ENCODE peak calls at places on chromosomes 12 and 14, in seven cellular contexts. One of them, this sample, is unnamed.

GRCh38 chr14:56027916-56028637 is 90.1 kb upstream of the PELI2 start:
- DNase-seq in Caki2: no peak
- DNase-seq in foreskin fibroblast: no peak
- DNase-seq in choroid plexus epithelial cell: no peak
- DNase-seq in AG08396: no peak
- DNase-seq in NCI-H524: no peak
- DNase-seq in memory B cell: no peak
- DNase-seq in this sample: no peak

GRCh38 chr14:70188608-70189540 is at the start of gene SLC8A3:
- DNase-seq in Caki2: peak
- DNase-seq in foreskin fibroblast: peak
- DNase-seq in choroid plexus epithelial cell: peak
- DNase-seq in AG08396: peak
- DNase-seq in NCI-H524: peak
- DNase-seq in memory B cell: peak
- DNase-seq in this sample: peak

GRCh38 chr12:67355428-67356385 is 86.5 kb downstream of the CAND1 start:
- DNase-seq in Caki2: peak
- DNase-seq in foreskin fibroblast: peak
- DNase-seq in choroid plexus epithelial cell: peak
- DNase-seq in AG08396: peak
- DNase-seq in NCI-H524: peak
- DNase-seq in memory B cell: peak
- DNase-seq in this sample: no peak

GRCh38 chr12:116661341-116661740 is 76.5 kb downstream of the SPRING1 start:
- DNase-seq in Caki2: no peak
- DNase-seq in foreskin fibroblast: no peak
- DNase-seq in choroid plexus epithelial cell: no peak
- DNase-seq in AG08396: no peak
- DNase-seq in NCI-H524: no peak
- DNase-seq in memory B cell: no peak
- DNase-seq in this sample: no peak

GRCh38 chr14:59407246-59407615 is 57.9 kb downstream of the GPR135 start:
- DNase-seq in Caki2: no peak
- DNase-seq in foreskin fibroblast: peak
- DNase-seq in choroid plexus epithelial cell: peak
- DNase-seq in AG08396: peak
- DNase-seq in NCI-H524: no peak
- DNase-seq in memory B cell: no peak
- DNase-seq in this sample: no peak

GRCh38 chr12:100554608-100555077 is 18.8 kb upstream of the GAS2L3 start:
- DNase-seq in Caki2: peak
- DNase-seq in foreskin fibroblast: peak
- DNase-seq in choroid plexus epithelial cell: peak
- DNase-seq in AG08396: peak
- DNase-seq in NCI-H524: peak
- DNase-seq in memory B cell: no peak
- DNase-seq in this sample: peak

GRCh38 chr14:99590746-99591555 is 13.1 kb downstream of the CCDC85C start:
- DNase-seq in Caki2: peak
- DNase-seq in foreskin fibroblast: no peak
- DNase-seq in choroid plexus epithelial cell: peak
- DNase-seq in AG08396: peak
- DNase-seq in NCI-H524: no peak
- DNase-seq in memory B cell: no peak
- DNase-seq in this sample: no peak

GRCh38 chr14:73245401-73246325 is 8.4 kb downstream of the PAPLN start:
- DNase-seq in Caki2: no peak
- DNase-seq in foreskin fibroblast: peak
- DNase-seq in choroid plexus epithelial cell: peak
- DNase-seq in AG08396: peak
- DNase-seq in NCI-H524: peak
- DNase-seq in memory B cell: peak
- DNase-seq in this sample: peak

GRCh38 chr12:12095016-12095415 is 24.3 kb downstream of the BCL2L14 start:
- DNase-seq in Caki2: no peak
- DNase-seq in foreskin fibroblast: no peak
- DNase-seq in choroid plexus epithelial cell: peak
- DNase-seq in AG08396: no peak
- DNase-seq in NCI-H524: no peak
- DNase-seq in memory B cell: no peak
- DNase-seq in this sample: no peak

GRCh38 chr14:50366115-50366514 is 30.6 kb downstream of the CDKL1 start:
- DNase-seq in Caki2: no peak
- DNase-seq in foreskin fibroblast: peak
- DNase-seq in choroid plexus epithelial cell: no peak
- DNase-seq in AG08396: peak
- DNase-seq in NCI-H524: no peak
- DNase-seq in memory B cell: no peak
- DNase-seq in this sample: no peak

GRCh38 chr12:58364389-58365086 is 423.2 kb downstream of the ATP23 start:
- DNase-seq in Caki2: peak
- DNase-seq in foreskin fibroblast: peak
- DNase-seq in choroid plexus epithelial cell: peak
- DNase-seq in AG08396: peak
- DNase-seq in NCI-H524: no peak
- DNase-seq in memory B cell: no peak
- DNase-seq in this sample: no peak

GRCh38 chr12:107349008-107349747 is 255.8 kb upstream of the CRY1 start:
- DNase-seq in Caki2: peak
- DNase-seq in foreskin fibroblast: peak
- DNase-seq in choroid plexus epithelial cell: peak
- DNase-seq in AG08396: peak
- DNase-seq in NCI-H524: peak
- DNase-seq in memory B cell: no peak
- DNase-seq in this sample: no peak

GRCh38 chr12:29794869-29795268 is 11.1 kb upstream of the TMTC1 start:
- DNase-seq in Caki2: no peak
- DNase-seq in foreskin fibroblast: no peak
- DNase-seq in choroid plexus epithelial cell: no peak
- DNase-seq in AG08396: no peak
- DNase-seq in NCI-H524: no peak
- DNase-seq in memory B cell: no peak
- DNase-seq in this sample: no peak

GRCh38 chr12:97267803-97268202 is 194.8 kb upstream of the RMST start:
- DNase-seq in Caki2: no peak
- DNase-seq in foreskin fibroblast: no peak
- DNase-seq in choroid plexus epithelial cell: no peak
- DNase-seq in AG08396: no peak
- DNase-seq in NCI-H524: no peak
- DNase-seq in memory B cell: no peak
- DNase-seq in this sample: no peak

GRCh38 chr12:41103614-41104013 is 84.5 kb upstream of the PDZRN4 start:
- DNase-seq in Caki2: no peak
- DNase-seq in foreskin fibroblast: no peak
- DNase-seq in choroid plexus epithelial cell: no peak
- DNase-seq in AG08396: no peak
- DNase-seq in NCI-H524: no peak
- DNase-seq in memory B cell: no peak
- DNase-seq in this sample: no peak

GRCh38 chr12:116353958-116354357 is 76.5 kb upstream of the MED13L start:
- DNase-seq in Caki2: no peak
- DNase-seq in foreskin fibroblast: no peak
- DNase-seq in choroid plexus epithelial cell: no peak
- DNase-seq in AG08396: no peak
- DNase-seq in NCI-H524: no peak
- DNase-seq in memory B cell: no peak
- DNase-seq in this sample: no peak

GRCh38 chr14:73743431-73743931 is 29.3 kb upstream of the PNMA1 start:
- DNase-seq in Caki2: no peak
- DNase-seq in foreskin fibroblast: no peak
- DNase-seq in choroid plexus epithelial cell: no peak
- DNase-seq in AG08396: no peak
- DNase-seq in NCI-H524: no peak
- DNase-seq in memory B cell: no peak
- DNase-seq in this sample: no peak

GRCh38 chr14:81655423-81656314 is 122.0 kb upstream of the SEL1L start:
- DNase-seq in Caki2: no peak
- DNase-seq in foreskin fibroblast: no peak
- DNase-seq in choroid plexus epithelial cell: no peak
- DNase-seq in AG08396: no peak
- DNase-seq in NCI-H524: no peak
- DNase-seq in memory B cell: no peak
- DNase-seq in this sample: no peak

GRCh38 chr14:53441789-53442188 is 288.7 kb upstream of the DDHD1 start:
- DNase-seq in Caki2: no peak
- DNase-seq in foreskin fibroblast: no peak
- DNase-seq in choroid plexus epithelial cell: no peak
- DNase-seq in AG08396: no peak
- DNase-seq in NCI-H524: no peak
- DNase-seq in memory B cell: no peak
- DNase-seq in this sample: no peak

GRCh38 chr14:49673586-49673985 is 14.4 kb downstream of the POLE2 start:
- DNase-seq in Caki2: no peak
- DNase-seq in foreskin fibroblast: no peak
- DNase-seq in choroid plexus epithelial cell: no peak
- DNase-seq in AG08396: no peak
- DNase-seq in NCI-H524: no peak
- DNase-seq in memory B cell: no peak
- DNase-seq in this sample: no peak

GRCh38 chr14:105281354-105282097 is 19.3 kb downstream of the BRF1 start:
- DNase-seq in Caki2: peak
- DNase-seq in foreskin fibroblast: peak
- DNase-seq in choroid plexus epithelial cell: peak
- DNase-seq in AG08396: peak
- DNase-seq in NCI-H524: peak
- DNase-seq in memory B cell: no peak
- DNase-seq in this sample: no peak

GRCh38 chr14:67564236-67564635 is 31.1 kb downstream of the PLEKHH1 start:
- DNase-seq in Caki2: peak
- DNase-seq in foreskin fibroblast: no peak
- DNase-seq in choroid plexus epithelial cell: no peak
- DNase-seq in AG08396: no peak
- DNase-seq in NCI-H524: no peak
- DNase-seq in memory B cell: no peak
- DNase-seq in this sample: no peak

GRCh38 chr14:20798318-20798717 is 4.3 kb downstream of the RNASE1 start:
- DNase-seq in Caki2: no peak
- DNase-seq in foreskin fibroblast: no peak
- DNase-seq in choroid plexus epithelial cell: no peak
- DNase-seq in AG08396: no peak
- DNase-seq in NCI-H524: no peak
- DNase-seq in memory B cell: no peak
- DNase-seq in this sample: no peak

GRCh38 chr12:4615667-4616066 is 33.2 kb downstream of the AKAP3 start:
- DNase-seq in Caki2: no peak
- DNase-seq in foreskin fibroblast: no peak
- DNase-seq in choroid plexus epithelial cell: no peak
- DNase-seq in AG08396: no peak
- DNase-seq in NCI-H524: no peak
- DNase-seq in memory B cell: no peak
- DNase-seq in this sample: no peak

GRCh38 chr12:92740421-92740820 is 37.6 kb downstream of the PLEKHG7 start:
- DNase-seq in Caki2: no peak
- DNase-seq in foreskin fibroblast: no peak
- DNase-seq in choroid plexus epithelial cell: no peak
- DNase-seq in AG08396: no peak
- DNase-seq in NCI-H524: no peak
- DNase-seq in memory B cell: no peak
- DNase-seq in this sample: no peak

GRCh38 chr12:111174283-111175108 is 194.4 kb downstream of the PHETA1 start:
- DNase-seq in Caki2: no peak
- DNase-seq in foreskin fibroblast: no peak
- DNase-seq in choroid plexus epithelial cell: no peak
- DNase-seq in AG08396: no peak
- DNase-seq in NCI-H524: peak
- DNase-seq in memory B cell: no peak
- DNase-seq in this sample: no peak

GRCh38 chr12:96752211-96752610 is 154.8 kb upstream of the NEDD1 start:
- DNase-seq in Caki2: no peak
- DNase-seq in foreskin fibroblast: no peak
- DNase-seq in choroid plexus epithelial cell: no peak
- DNase-seq in AG08396: no peak
- DNase-seq in NCI-H524: no peak
- DNase-seq in memory B cell: no peak
- DNase-seq in this sample: no peak

GRCh38 chr14:97977711-97978261 is 1180.6 kb downstream of the VRK1 start:
- DNase-seq in Caki2: no peak
- DNase-seq in foreskin fibroblast: no peak
- DNase-seq in choroid plexus epithelial cell: no peak
- DNase-seq in AG08396: no peak
- DNase-seq in NCI-H524: peak
- DNase-seq in memory B cell: no peak
- DNase-seq in this sample: no peak

GRCh38 chr14:93977790-93978581 is 1.6 kb upstream of the ASB2 start:
- DNase-seq in Caki2: no peak
- DNase-seq in foreskin fibroblast: no peak
- DNase-seq in choroid plexus epithelial cell: no peak
- DNase-seq in AG08396: no peak
- DNase-seq in NCI-H524: no peak
- DNase-seq in memory B cell: peak
- DNase-seq in this sample: peak

GRCh38 chr12:15842106-15842505 is 40.1 kb upstream of the STRAP start:
- DNase-seq in Caki2: no peak
- DNase-seq in foreskin fibroblast: peak
- DNase-seq in choroid plexus epithelial cell: peak
- DNase-seq in AG08396: no peak
- DNase-seq in NCI-H524: no peak
- DNase-seq in memory B cell: no peak
- DNase-seq in this sample: no peak

GRCh38 chr12:42812086-42812485 is 222.5 kb upstream of the PRICKLE1 start:
- DNase-seq in Caki2: no peak
- DNase-seq in foreskin fibroblast: no peak
- DNase-seq in choroid plexus epithelial cell: no peak
- DNase-seq in AG08396: no peak
- DNase-seq in NCI-H524: no peak
- DNase-seq in memory B cell: no peak
- DNase-seq in this sample: no peak

GRCh38 chr12:50524621-50525020 is 19.8 kb downstream of the DIP2B start:
- DNase-seq in Caki2: no peak
- DNase-seq in foreskin fibroblast: no peak
- DNase-seq in choroid plexus epithelial cell: no peak
- DNase-seq in AG08396: no peak
- DNase-seq in NCI-H524: no peak
- DNase-seq in memory B cell: no peak
- DNase-seq in this sample: no peak

GRCh38 chr12:21962236-21962635 is 21.0 kb upstream of the ABCC9 start:
- DNase-seq in Caki2: peak
- DNase-seq in foreskin fibroblast: peak
- DNase-seq in choroid plexus epithelial cell: no peak
- DNase-seq in AG08396: no peak
- DNase-seq in NCI-H524: no peak
- DNase-seq in memory B cell: no peak
- DNase-seq in this sample: no peak